ENCODE peak calls at places on chromosome 10, in six cellular contexts. Y is left ventricle myocardium inferior, P is ovary, T is SJSA1, K is cardiac muscle cell, E is HepG2. F is an unnamed sample.
A peak's percentile ranks its signal among the peaks of the same experiment; 100 is the strongest.

GRCh38 chr10:50033481-50033880 is 34.3 kb upstream of the WASHC2A start:
- DNase-seq in K (no peak), T (peak; percentile 5), P (no peak), Y (no peak), E (no peak), F (no peak)

GRCh38 chr10:6579193-6579903 is 728 bp downstream of the PRKCQ start:
- DNase-seq in T (no peak), P (no peak), E (no peak), Y (no peak), K (no peak), F (no peak)

GRCh38 chr10:97640868-97641811 is 669 bp downstream of the PI4K2A start:
- DNase-seq in Y (peak; percentile 24), K (peak; percentile 50), T (peak; percentile 34), P (peak; percentile 33), E (no peak), F (peak; percentile 13)

GRCh38 chr10:8473205-8473604 is 418.7 kb downstream of the GATA3 start:
- DNase-seq in K (no peak), E (no peak), T (no peak), P (no peak), Y (no peak), F (no peak)

GRCh38 chr10:49079072-49079471 is 36.2 kb downstream of the VSTM4 start:
- DNase-seq in T (no peak), E (no peak), P (no peak), K (no peak), Y (no peak), F (no peak)

GRCh38 chr10:121975295-121976086 is 474 bp upstream of the NSMCE4A start:
- DNase-seq in E (no peak), T (no peak), Y (no peak), K (no peak), P (no peak), F (no peak)

GRCh38 chr10:38103754-38104153 is 9.6 kb downstream of the ZNF37A start:
- DNase-seq in K (no peak), T (no peak), Y (no peak), P (no peak), E (no peak), F (no peak)

GRCh38 chr10:83881647-83882046 is 257.7 kb upstream of the GHITM start:
- DNase-seq in K (no peak), Y (no peak), E (no peak), P (no peak), T (no peak), F (no peak)

GRCh38 chr10:21675157-21675796 is 141.2 kb downstream of the MLLT10 start:
- DNase-seq in P (no peak), K (peak; percentile 41), T (peak; percentile 33), Y (no peak), E (peak; percentile 64), F (peak; percentile 6)

GRCh38 chr10:46233101-46233500 is 53.7 kb upstream of the ANTXRL start:
- DNase-seq in K (no peak), Y (no peak), E (no peak), T (no peak), P (no peak), F (no peak)

GRCh38 chr10:48536226-48536500 is 68.7 kb downstream of the ARHGAP22 start:
- DNase-seq in T (no peak), P (no peak), E (no peak), K (no peak), Y (no peak), F (no peak)

GRCh38 chr10:22557321-22557720 is 157.1 kb downstream of the PIP4K2A start:
- DNase-seq in E (no peak), K (no peak), Y (no peak), P (no peak), T (no peak), F (no peak)

GRCh38 chr10:127977368-127978009 is 70.6 kb downstream of the PTPRE start:
- DNase-seq in Y (peak; percentile 80), E (no peak), P (peak; percentile 37), T (peak; percentile 71), K (no peak), F (no peak)

GRCh38 chr10:44977287-44978212 is 1.1 kb downstream of the DEPP1 start:
- DNase-seq in Y (no peak), T (no peak), K (no peak), P (peak; percentile 67), E (no peak), F (no peak)

GRCh38 chr10:14481752-14482151 is 151.0 kb upstream of the FRMD4A start:
- DNase-seq in P (no peak), T (peak; percentile 68), E (no peak), Y (no peak), K (no peak), F (no peak)

GRCh38 chr10:43818687-43819086 is 170.0 kb upstream of the ZNF32 start:
- DNase-seq in P (no peak), K (no peak), E (no peak), Y (no peak), T (no peak), F (no peak)

GRCh38 chr10:101781984-101782810 is 1.0 kb downstream of the NPM3 start:
- DNase-seq in E (no peak), P (no peak), T (no peak), Y (no peak), K (no peak), F (no peak)

GRCh38 chr10:130810856-130811255 is 500.7 kb downstream of the TCERG1L start:
- DNase-seq in P (no peak), E (no peak), T (no peak), K (no peak), Y (no peak), F (no peak)

GRCh38 chr10:130808686-130809085 is 502.8 kb downstream of the TCERG1L start:
- DNase-seq in P (no peak), E (no peak), K (no peak), T (no peak), Y (no peak), F (no peak)

GRCh38 chr10:130808243-130808642 is 503.3 kb downstream of the TCERG1L start:
- DNase-seq in T (no peak), Y (no peak), K (no peak), P (no peak), E (no peak), F (no peak)

GRCh38 chr10:130809181-130809580 is 502.3 kb downstream of the TCERG1L start:
- DNase-seq in T (no peak), P (no peak), E (no peak), Y (no peak), K (no peak), F (no peak)

DNA sequence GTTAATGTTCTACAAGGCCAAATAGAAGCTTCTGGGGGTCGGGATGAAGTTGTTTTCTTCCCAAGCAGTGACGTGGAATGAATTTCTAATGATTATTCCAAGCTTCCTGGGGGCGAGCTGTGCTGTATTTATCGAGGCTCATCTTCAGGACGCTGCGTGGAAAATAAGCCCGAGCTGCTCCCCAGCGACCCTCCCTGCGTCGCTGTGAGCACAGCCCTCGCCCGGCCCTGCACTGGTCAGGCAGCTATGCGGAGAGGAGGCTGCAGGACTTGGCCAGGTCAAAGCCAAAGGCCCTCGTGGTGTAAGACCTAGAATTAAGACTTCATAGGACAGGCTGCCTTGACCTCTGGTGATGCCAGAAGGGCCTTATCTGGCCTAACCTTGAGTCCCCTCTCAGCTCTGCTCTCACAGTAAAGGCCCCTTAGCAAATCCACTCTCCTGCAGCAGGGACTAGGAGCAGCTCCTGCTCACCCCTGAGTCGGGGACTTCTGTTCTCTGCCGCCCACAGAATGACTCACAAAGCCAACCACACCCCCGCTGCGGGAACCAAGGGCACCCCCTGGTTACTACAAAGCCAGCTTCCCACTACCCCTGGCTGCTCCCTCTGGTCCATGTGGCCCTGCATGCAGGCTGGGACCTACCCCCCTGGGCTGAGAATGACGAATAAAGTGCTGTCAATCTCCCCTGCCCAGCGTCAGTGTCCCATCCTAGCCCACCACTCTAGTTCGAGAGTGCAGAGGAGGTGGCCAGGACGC is 501.6 kb downstream of the TCERG1L start:
- DNase-seq in E (no peak), Y (no peak), K (no peak), T (no peak), P (no peak), F (no peak)
- H3K9me3 ChIP-seq in E (no peaks in the 10 kb centered on the region), Y (no peaks in the 10 kb centered on the region), K (no peaks in the 10 kb centered on the region), T (peaks cover 12% of the 10 kb centered on the region), P (no peaks in the 10 kb centered on the region), F (no peaks in the 10 kb centered on the region)

GRCh38 chr10:76577455-76577854 is 1060.2 kb downstream of the KCNMA1 start:
- DNase-seq in E (no peak), T (no peak), Y (no peak), P (no peak), K (no peak), F (no peak)
- H3K9me3 ChIP-seq in E (no peaks in the 10 kb centered on the region), T (no peaks in the 10 kb centered on the region), Y (peaks cover 21% of the 10 kb centered on the region), P (no peaks in the 10 kb centered on the region), K (no peaks in the 10 kb centered on the region), F (no peaks in the 10 kb centered on the region)

GRCh38 chr10:131170042-131170983 is 141.2 kb downstream of the TCERG1L start:
- DNase-seq in Y (no peak), P (no peak), T (no peak), E (no peak), K (no peak), F (no peak)

GRCh38 chr10:131169146-131169545 is 142.4 kb downstream of the TCERG1L start:
- DNase-seq in P (no peak), T (no peak), Y (no peak), E (no peak), K (no peak), F (no peak)

GRCh38 chr10:131167036-131167860 is 144.3 kb downstream of the TCERG1L start:
- DNase-seq in P (no peak), E (no peak), K (no peak), Y (no peak), T (no peak), F (no peak)

GRCh38 chr10:131166486-131166885 is 145.0 kb downstream of the TCERG1L start:
- DNase-seq in K (no peak), Y (no peak), P (no peak), T (no peak), E (no peak), F (no peak)

DNA sequence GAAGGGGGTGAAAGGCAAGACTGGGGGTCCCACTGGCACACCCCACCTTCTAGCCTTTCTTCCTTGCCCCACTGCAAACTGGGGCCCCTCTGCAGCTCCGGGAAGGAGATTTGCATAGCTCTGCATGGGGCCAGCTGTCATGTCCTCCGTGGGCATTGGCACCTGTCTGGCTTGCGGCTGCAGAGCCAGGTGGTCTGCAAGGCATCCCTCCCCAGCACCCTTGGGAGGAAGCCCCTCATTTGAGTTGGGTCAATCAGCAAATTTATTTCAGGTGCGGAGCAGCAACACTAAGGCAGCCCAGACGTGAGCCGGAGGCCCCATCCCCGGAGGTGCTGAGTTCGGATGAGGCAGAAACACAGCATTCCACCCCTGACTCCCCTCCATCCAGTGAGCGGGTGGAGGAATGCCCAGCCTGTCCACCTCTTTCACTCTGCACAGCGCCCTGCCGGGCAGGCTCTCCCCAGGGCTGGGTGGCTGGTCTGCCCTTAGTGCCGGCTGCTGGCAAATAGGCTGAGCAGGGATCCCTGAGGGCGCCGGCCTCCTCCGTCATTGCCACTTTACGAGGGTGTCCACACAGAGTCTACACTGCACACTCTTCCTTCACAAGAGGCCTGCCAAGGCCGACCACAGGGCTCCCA is 143.2 kb downstream of the TCERG1L start:
- DNase-seq in P (no peak), E (no peak), T (no peak), Y (no peak), K (no peak), F (no peak)
- H3K9me3 ChIP-seq in P (no peaks in the 10 kb centered on the region), E (no peaks in the 10 kb centered on the region), T (peaks cover 7% of the 10 kb centered on the region), Y (no peaks in the 10 kb centered on the region), K (no peaks in the 10 kb centered on the region), F (no peaks in the 10 kb centered on the region)

DNA sequence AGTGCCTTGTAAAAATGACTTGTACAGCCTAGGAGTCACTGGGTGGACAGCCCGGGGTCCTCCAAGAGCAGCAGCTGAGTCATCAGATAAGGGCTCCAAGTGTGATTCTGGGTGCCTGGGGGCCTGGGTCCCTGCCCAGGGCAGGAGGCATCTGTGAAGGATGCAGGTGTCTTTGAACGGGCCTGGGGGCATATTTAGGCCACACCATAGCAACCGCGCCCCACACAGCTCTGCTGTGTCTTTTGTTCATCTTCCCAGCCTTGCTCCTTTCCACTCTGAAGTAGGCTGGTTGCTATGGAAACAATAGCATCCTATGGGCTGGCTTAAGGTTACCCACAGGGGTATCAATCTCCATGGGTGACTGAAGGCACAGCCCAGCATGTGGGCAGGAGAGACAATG is 324.7 kb downstream of the TCERG1L start:
- DNase-seq in K (no peak), T (no peak), E (no peak), P (no peak), Y (no peak), F (no peak)
- H3K9me3 ChIP-seq in K (no peaks in the 10 kb centered on the region), T (no peaks in the 10 kb centered on the region), E (no peaks in the 10 kb centered on the region), P (no peaks in the 10 kb centered on the region), Y (peaks cover 11% of the 10 kb centered on the region), F (no peaks in the 10 kb centered on the region)

F was measured in T-helper 17 cell.